ENCODE peak calls at places on chromosomes 3 and 15, in nine cellular contexts. J, W, Z, B, I, U, R, T and D are unnamed samples.
A peak's percentile ranks its signal among the peaks of the same experiment; 100 is the strongest.

GRCh38 chr15:79192462-79193036 is 90.0 kb upstream of the ANKRD34C start:
- DNase-seq in J (no peak), W (no peak), Z (peak; percentile 8), B (no peak), I (no peak), U (no peak), R (no peak), T (no peak), D (no peak)

GRCh38 chr3:101722394-101723173 is 1.8 kb upstream of the CEP97 start:
- DNase-seq in J (no peak), W (no peak), Z (no peak), B (no peak), I (no peak), U (no peak), R (no peak), T (no peak), D (peak; percentile 64)

GRCh38 chr3:105365171-105365535 is 1.6 kb upstream of the ALCAM start:
- DNase-seq in J (no peak), W (no peak), Z (no peak), B (no peak), I (no peak), U (no peak), R (no peak), T (no peak), D (no peak)

GRCh38 chr3:57998366-57999283 is 9.6 kb upstream of the FLNB start:
- DNase-seq in J (no peak), W (no peak), Z (peak; percentile 81), B (no peak), I (no peak), U (peak; percentile 51), R (peak; percentile 77), T (no peak), D (peak; percentile 39)

GRCh38 chr3:112448939-112449338 is 50.3 kb downstream of the BTLA start:
- DNase-seq in J (no peak), W (no peak), Z (no peak), B (no peak), I (no peak), U (no peak), R (no peak), T (no peak), D (no peak)

GRCh38 chr15:67520976-67521769 is at the start of gene C15orf61:
- DNase-seq in J (peak; percentile 89), W (peak; percentile 87), Z (peak; percentile 75), B (peak; percentile 91), I (peak; percentile 94), U (peak; percentile 91), R (peak; percentile 83), T (peak; percentile 64), D (peak; percentile 85)

GRCh38 chr15:83422090-83422489 is 25.1 kb upstream of the SH3GL3 start:
- DNase-seq in J (no peak), W (no peak), Z (no peak), B (no peak), I (no peak), U (no peak), R (no peak), T (no peak), D (no peak)

GRCh38 chr3:18369561-18370185 is 55.5 kb downstream of the SATB1 start:
- DNase-seq in J (no peak), W (no peak), Z (no peak), B (no peak), I (no peak), U (no peak), R (no peak), T (no peak), D (no peak)

GRCh38 chr3:12303532-12303931 is 14.7 kb downstream of the PPARG start:
- DNase-seq in J (peak; percentile 79), W (no peak), Z (peak; percentile 98), B (no peak), I (no peak), U (no peak), R (no peak), T (no peak), D (no peak)

GRCh38 chr3:36488077-36488789 is 107.9 kb downstream of the STAC start:
- DNase-seq in J (no peak), W (no peak), Z (no peak), B (no peak), I (no peak), U (no peak), R (no peak), T (no peak), D (no peak)

GRCh38 chr3:12004741-12005513 is 739 bp downstream of the SYN2 start:
- DNase-seq in J (no peak), W (peak; percentile 13), Z (no peak), B (no peak), I (no peak), U (no peak), R (no peak), T (no peak), D (no peak)

GRCh38 chr3:113867506-113867905 is 28.9 kb downstream of the GRAMD1C start:
- DNase-seq in J (no peak), W (no peak), Z (peak; percentile 79), B (no peak), I (no peak), U (no peak), R (no peak), T (no peak), D (no peak)

GRCh38 chr15:89809093-89809786 is 5.4 kb downstream of the ANPEP start:
- DNase-seq in J (no peak), W (no peak), Z (peak; percentile 58), B (no peak), I (no peak), U (peak; percentile 41), R (peak; percentile 88), T (no peak), D (no peak)

GRCh38 chr3:190526787-190527767 is 13.2 kb downstream of the IL1RAP start:
- DNase-seq in J (no peak), W (no peak), Z (no peak), B (no peak), I (peak; percentile 71), U (no peak), R (peak; percentile 57), T (no peak), D (no peak)

GRCh38 chr3:148957586-148957985 is 33.8 kb upstream of the GYG1 start:
- DNase-seq in J (peak; percentile 51), W (no peak), Z (no peak), B (no peak), I (no peak), U (no peak), R (peak; percentile 37), T (no peak), D (no peak)

GRCh38 chr3:8460815-8461482 is 40.7 kb upstream of the LMCD1 start:
- DNase-seq in J (no peak), W (no peak), Z (peak; percentile 72), B (no peak), I (no peak), U (no peak), R (no peak), T (no peak), D (no peak)

GRCh38 chr3:8458711-8459110 is 42.9 kb upstream of the LMCD1 start:
- DNase-seq in J (no peak), W (no peak), Z (peak; percentile 95), B (no peak), I (no peak), U (no peak), R (no peak), T (no peak), D (no peak)

GRCh38 chr3:8460050-8460708 is 41.4 kb upstream of the LMCD1 start:
- DNase-seq in J (no peak), W (no peak), Z (no peak), B (no peak), I (no peak), U (no peak), R (no peak), T (no peak), D (no peak)

GRCh38 chr3:8464668-8465067 is 37.0 kb upstream of the LMCD1 start:
- DNase-seq in J (no peak), W (no peak), Z (no peak), B (no peak), I (no peak), U (no peak), R (no peak), T (no peak), D (no peak)
- H3K27ac ChIP-seq in J (no peak overlapping the region), W (no peak overlapping the region), Z (no peak overlapping the region), B (no peak overlapping the region), I (no peak overlapping the region), U (no peak overlapping the region), R (no peak overlapping the region), T (no peak overlapping the region), D (no peak overlapping the region)

GRCh38 chr3:152505926-152506325 is 237.2 kb downstream of the MBNL1 start:
- DNase-seq in J (no peak), W (no peak), Z (no peak), B (no peak), I (no peak), U (no peak), R (no peak), T (no peak), D (no peak)
- TF ChIP-seq POLR2A in J (no peak), W (no peak), Z (no peak), B (no peak), I (no peak), U (no peak), R (no peak), T (no peak), D (no peak)

DNA sequence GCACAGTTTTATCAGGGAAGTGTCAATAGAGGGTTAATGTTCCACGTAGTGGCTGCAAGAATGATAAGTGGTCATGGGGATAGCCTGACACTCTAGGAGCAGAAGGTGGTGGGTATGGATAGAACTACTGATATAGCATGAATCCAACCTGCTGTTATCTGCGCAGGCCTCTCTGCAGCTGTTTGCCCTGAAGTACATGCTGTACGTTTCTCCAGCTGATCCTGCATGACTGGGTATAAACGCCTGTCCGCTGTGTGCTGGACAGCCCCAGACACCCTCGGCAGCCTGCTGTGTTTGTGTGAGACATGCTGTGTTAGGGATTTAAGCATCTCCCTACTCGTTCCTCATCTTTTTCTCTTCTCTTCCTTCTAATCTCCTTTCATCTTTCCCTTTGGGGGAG is 87.1 kb downstream of the LPP start:
- DNase-seq in J (peak; percentile 55), W (no peak), Z (peak; percentile 67), B (no peak), I (no peak), U (no peak), R (no peak), T (no peak), D (no peak)
- H3K4me3 ChIP-seq in J (no peak overlapping the region), W (no peak overlapping the region), Z (no peak overlapping the region), B (no peak overlapping the region), I (no peak overlapping the region), U (peak overlapping the region; percentile 15), R (no peak overlapping the region), T (no peak overlapping the region), D (no peak overlapping the region)

GRCh38 chr15:57220220-57220619 is 156.1 kb upstream of the CGNL1 start:
- DNase-seq in J (no peak), W (no peak), Z (peak; percentile 85), B (no peak), I (no peak), U (no peak), R (no peak), T (no peak), D (no peak)

GRCh38 chr15:57218826-57219576 is 157.3 kb upstream of the CGNL1 start:
- DNase-seq in J (peak; percentile 54), W (no peak), Z (peak; percentile 96), B (no peak), I (no peak), U (no peak), R (no peak), T (no peak), D (no peak)

GRCh38 chr15:57216288-57216687 is 160.0 kb upstream of the CGNL1 start:
- DNase-seq in J (peak; percentile 25), W (no peak), Z (peak; percentile 94), B (no peak), I (no peak), U (no peak), R (no peak), T (no peak), D (peak; percentile 40)

GRCh38 chr15:57215371-57215770 is 160.9 kb upstream of the CGNL1 start:
- DNase-seq in J (no peak), W (no peak), Z (peak; percentile 54), B (no peak), I (no peak), U (no peak), R (no peak), T (no peak), D (no peak)

GRCh38 chr15:57217716-57218598 is 158.3 kb upstream of the CGNL1 start:
- DNase-seq in J (no peak), W (no peak), Z (no peak), B (no peak), I (no peak), U (no peak), R (no peak), T (no peak), D (no peak)
- H3K27ac ChIP-seq in J (no peak overlapping the region), W (no peak overlapping the region), Z (peak overlapping the region; percentile 81), B (peak overlapping the region; percentile 19), I (no peak overlapping the region), U (peak overlapping the region; percentile 61), R (no peak overlapping the region), T (peak overlapping the region; percentile 8), D (no peak overlapping the region)